ENCODE peak calls at places on chromosomes 16 and 17, in nine cellular contexts. One of them, this sample, is unnamed.

GRCh38 chr17:63706346-63707102 is 6.6 kb upstream of the LIMD2 start:
- DNase-seq in mesothelial cell of epicardium: no peak
- DNase-seq in neural progenitor cell: no peak
- DNase-seq in cardiac muscle cell: no peak
- DNase-seq in colonic mucosa: no peak
- DNase-seq in GM12865: no peak
- DNase-seq in esophagus squamous epithelium: no peak
- DNase-seq in tibial artery: no peak
- DNase-seq in thoracic aorta: no peak
- DNase-seq in this sample: no peak

GRCh38 chr17:28033972-28034714 is 8.3 kb upstream of the NLK start:
- DNase-seq in esophagus squamous epithelium: no peak
- DNase-seq in tibial artery: no peak
- DNase-seq in cardiac muscle cell: peak; percentile 91
- DNase-seq in thoracic aorta: no peak
- DNase-seq in neural progenitor cell: no peak
- DNase-seq in mesothelial cell of epicardium: no peak
- DNase-seq in colonic mucosa: no peak
- DNase-seq in GM12865: no peak
- DNase-seq in this sample: no peak

GRCh38 chr17:77256710-77257109 is 115.9 kb downstream of the SEC14L1 start:
- DNase-seq in esophagus squamous epithelium: no peak
- DNase-seq in neural progenitor cell: no peak
- DNase-seq in GM12865: no peak
- DNase-seq in cardiac muscle cell: no peak
- DNase-seq in mesothelial cell of epicardium: no peak
- DNase-seq in tibial artery: no peak
- DNase-seq in colonic mucosa: no peak
- DNase-seq in thoracic aorta: no peak
- DNase-seq in this sample: no peak

GRCh38 chr16:77190190-77190477 is 856 bp upstream of the MON1B start:
- DNase-seq in thoracic aorta: no peak
- DNase-seq in GM12865: no peak
- DNase-seq in cardiac muscle cell: no peak
- DNase-seq in esophagus squamous epithelium: no peak
- DNase-seq in tibial artery: no peak
- DNase-seq in colonic mucosa: no peak
- DNase-seq in neural progenitor cell: no peak
- DNase-seq in mesothelial cell of epicardium: no peak
- DNase-seq in this sample: no peak

GRCh38 chr16:89600427-89600826 is 13.0 kb upstream of the DPEP1 start:
- DNase-seq in GM12865: no peak
- DNase-seq in neural progenitor cell: no peak
- DNase-seq in cardiac muscle cell: no peak
- DNase-seq in tibial artery: no peak
- DNase-seq in mesothelial cell of epicardium: no peak
- DNase-seq in thoracic aorta: no peak
- DNase-seq in colonic mucosa: no peak
- DNase-seq in esophagus squamous epithelium: no peak
- DNase-seq in this sample: no peak

GRCh38 chr16:17343729-17344128 is 127.0 kb downstream of the XYLT1 start:
- DNase-seq in thoracic aorta: no peak
- DNase-seq in tibial artery: no peak
- DNase-seq in neural progenitor cell: no peak
- DNase-seq in mesothelial cell of epicardium: no peak
- DNase-seq in GM12865: peak; percentile 12
- DNase-seq in colonic mucosa: no peak
- DNase-seq in cardiac muscle cell: no peak
- DNase-seq in esophagus squamous epithelium: no peak
- DNase-seq in this sample: no peak

GRCh38 chr17:48513097-48513496 is 17.7 kb downstream of the HOXB1 start:
- DNase-seq in thoracic aorta: no peak
- DNase-seq in mesothelial cell of epicardium: no peak
- DNase-seq in cardiac muscle cell: peak; percentile 37
- DNase-seq in tibial artery: no peak
- DNase-seq in GM12865: peak; percentile 40
- DNase-seq in colonic mucosa: no peak
- DNase-seq in neural progenitor cell: no peak
- DNase-seq in esophagus squamous epithelium: no peak
- DNase-seq in this sample: no peak

GRCh38 chr17:74770498-74771318 is 5.4 kb downstream of the NAT9 start:
- DNase-seq in esophagus squamous epithelium: no peak
- DNase-seq in tibial artery: no peak
- DNase-seq in colonic mucosa: peak; percentile 82
- DNase-seq in neural progenitor cell: peak; percentile 78
- DNase-seq in GM12865: peak; percentile 74
- DNase-seq in mesothelial cell of epicardium: peak; percentile 73
- DNase-seq in thoracic aorta: no peak
- DNase-seq in cardiac muscle cell: peak; percentile 45
- DNase-seq in this sample: peak; percentile 63

GRCh38 chr17:76243826-76244679 is 3.8 kb upstream of the RNF157 start:
- DNase-seq in esophagus squamous epithelium: no peak
- DNase-seq in GM12865: no peak
- DNase-seq in tibial artery: peak; percentile 31
- DNase-seq in cardiac muscle cell: peak; percentile 26
- DNase-seq in thoracic aorta: no peak
- DNase-seq in colonic mucosa: no peak
- DNase-seq in neural progenitor cell: no peak
- DNase-seq in mesothelial cell of epicardium: peak; percentile 22
- DNase-seq in this sample: no peak

GRCh38 chr16:104828-105374 is 26.9 kb downstream of the MPG start:
- DNase-seq in colonic mucosa: no peak
- DNase-seq in tibial artery: no peak
- DNase-seq in neural progenitor cell: no peak
- DNase-seq in esophagus squamous epithelium: no peak
- DNase-seq in cardiac muscle cell: no peak
- DNase-seq in GM12865: no peak
- DNase-seq in mesothelial cell of epicardium: no peak
- DNase-seq in thoracic aorta: no peak
- DNase-seq in this sample: no peak

GRCh38 chr16:104355-104754 is 26.3 kb downstream of the MPG start:
- DNase-seq in colonic mucosa: no peak
- DNase-seq in tibial artery: no peak
- DNase-seq in mesothelial cell of epicardium: no peak
- DNase-seq in GM12865: no peak
- DNase-seq in esophagus squamous epithelium: no peak
- DNase-seq in cardiac muscle cell: no peak
- DNase-seq in thoracic aorta: no peak
- DNase-seq in neural progenitor cell: no peak
- DNase-seq in this sample: no peak

GRCh38 chr16:105521-105920 is 27.5 kb downstream of the MPG start:
- DNase-seq in mesothelial cell of epicardium: no peak
- DNase-seq in neural progenitor cell: no peak
- DNase-seq in cardiac muscle cell: no peak
- DNase-seq in GM12865: no peak
- DNase-seq in thoracic aorta: no peak
- DNase-seq in tibial artery: no peak
- DNase-seq in colonic mucosa: no peak
- DNase-seq in esophagus squamous epithelium: no peak
- DNase-seq in this sample: no peak

GRCh38 chr16:102060-102855 is 24.2 kb downstream of the MPG start:
- DNase-seq in mesothelial cell of epicardium: no peak
- DNase-seq in neural progenitor cell: no peak
- DNase-seq in GM12865: no peak
- DNase-seq in esophagus squamous epithelium: no peak
- DNase-seq in thoracic aorta: no peak
- DNase-seq in cardiac muscle cell: peak; percentile 73
- DNase-seq in tibial artery: peak; percentile 98
- DNase-seq in colonic mucosa: no peak
- DNase-seq in this sample: no peak

GRCh38 chr16:106623-107324 is 28.7 kb downstream of the MPG start:
- DNase-seq in thoracic aorta: no peak
- DNase-seq in neural progenitor cell: peak; percentile 89
- DNase-seq in cardiac muscle cell: peak; percentile 91
- DNase-seq in colonic mucosa: peak; percentile 58
- DNase-seq in esophagus squamous epithelium: no peak
- DNase-seq in tibial artery: peak; percentile 76
- DNase-seq in GM12865: peak; percentile 84
- DNase-seq in mesothelial cell of epicardium: peak; percentile 51
- DNase-seq in this sample: peak; percentile 50
- TF ChIP-seq CTCF in thoracic aorta: peak; percentile 84
- TF ChIP-seq CTCF in neural progenitor cell: peak; percentile 86
- TF ChIP-seq CTCF in cardiac muscle cell: peak; percentile 81
- TF ChIP-seq CTCF in colonic mucosa: peak; percentile 58
- TF ChIP-seq CTCF in esophagus squamous epithelium: peak; percentile 62
- TF ChIP-seq CTCF in tibial artery: peak; percentile 83
- TF ChIP-seq CTCF in GM12865: peak; percentile 74
- TF ChIP-seq CTCF in mesothelial cell of epicardium: peak; percentile 74
- TF ChIP-seq CTCF in this sample: peak; percentile 78

GRCh38 chr17:7254511-7254910 is 2.5 kb downstream of the ELP5 start:
- DNase-seq in tibial artery: no peak
- DNase-seq in thoracic aorta: no peak
- DNase-seq in colonic mucosa: no peak
- DNase-seq in mesothelial cell of epicardium: no peak
- DNase-seq in neural progenitor cell: no peak
- DNase-seq in GM12865: no peak
- DNase-seq in esophagus squamous epithelium: no peak
- DNase-seq in cardiac muscle cell: no peak
- DNase-seq in this sample: no peak

GRCh38 chr17:7253082-7253481 is 1.1 kb downstream of the ELP5 start:
- DNase-seq in colonic mucosa: no peak
- DNase-seq in GM12865: no peak
- DNase-seq in cardiac muscle cell: no peak
- DNase-seq in mesothelial cell of epicardium: no peak
- DNase-seq in tibial artery: no peak
- DNase-seq in neural progenitor cell: no peak
- DNase-seq in esophagus squamous epithelium: no peak
- DNase-seq in thoracic aorta: no peak
- DNase-seq in this sample: no peak

GRCh38 chr17:7250655-7251329 is 742 bp downstream of the CTDNEP1 start:
- DNase-seq in esophagus squamous epithelium: no peak
- DNase-seq in cardiac muscle cell: no peak
- DNase-seq in thoracic aorta: no peak
- DNase-seq in mesothelial cell of epicardium: peak; percentile 48
- DNase-seq in tibial artery: no peak
- DNase-seq in GM12865: peak; percentile 63
- DNase-seq in neural progenitor cell: peak; percentile 38
- DNase-seq in colonic mucosa: peak; percentile 44
- DNase-seq in this sample: no peak

GRCh38 chr17:7251330-7252175 is at the start of gene CTDNEP1:
- DNase-seq in tibial artery: peak; percentile 98
- DNase-seq in esophagus squamous epithelium: peak; percentile 93
- DNase-seq in neural progenitor cell: peak; percentile 90
- DNase-seq in mesothelial cell of epicardium: peak; percentile 100
- DNase-seq in GM12865: peak; percentile 99
- DNase-seq in colonic mucosa: peak; percentile 100
- DNase-seq in thoracic aorta: peak; percentile 94
- DNase-seq in cardiac muscle cell: peak; percentile 100
- DNase-seq in this sample: peak; percentile 78

DNA sequence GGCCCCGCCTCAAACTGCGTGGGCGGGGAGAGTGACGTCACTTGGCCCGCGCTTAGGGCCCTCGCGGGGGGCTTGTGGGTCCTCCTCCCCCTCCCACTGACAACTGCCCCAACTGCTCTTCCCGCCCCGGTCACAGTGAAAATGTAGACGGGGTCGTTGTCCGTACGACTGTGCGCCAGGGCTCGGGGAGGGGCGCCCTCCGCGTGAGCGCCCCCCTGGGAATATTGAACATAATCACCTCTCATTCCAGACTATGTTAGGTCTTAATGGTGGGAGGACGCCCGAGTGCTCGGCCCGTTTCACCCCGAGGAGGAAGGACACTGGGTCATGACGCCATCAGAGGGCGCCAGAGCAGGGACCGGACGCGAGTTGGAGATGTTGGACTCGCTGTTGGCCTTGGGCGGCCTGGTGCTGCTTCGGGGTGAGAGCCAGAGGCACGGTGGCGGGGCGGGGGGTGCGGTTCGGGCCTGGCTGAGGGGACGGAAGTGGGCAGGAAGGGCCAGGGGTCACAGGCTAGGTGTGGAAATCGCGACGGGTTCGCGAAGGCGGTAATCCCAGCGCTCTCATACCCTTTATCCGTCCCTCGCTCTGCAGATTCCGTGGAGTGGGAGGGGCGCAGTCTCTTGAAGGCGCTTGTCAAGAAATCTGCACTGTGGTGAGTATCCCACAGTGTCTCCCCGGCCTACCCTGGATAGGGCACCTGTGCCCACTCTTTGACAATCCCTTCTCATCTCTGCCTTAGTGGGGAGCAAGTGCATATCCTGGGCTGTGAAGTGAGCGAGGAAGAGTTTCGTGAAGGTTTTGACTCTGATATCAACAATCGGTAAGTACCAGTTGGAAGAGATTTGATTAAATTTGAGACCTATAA is at the start of gene ELP5:
- DNase-seq in cardiac muscle cell: peak; percentile 97
- DNase-seq in colonic mucosa: peak; percentile 96
- DNase-seq in esophagus squamous epithelium: peak; percentile 76
- DNase-seq in neural progenitor cell: peak; percentile 98
- DNase-seq in GM12865: peak; percentile 96
- DNase-seq in mesothelial cell of epicardium: peak; percentile 91
- DNase-seq in tibial artery: peak; percentile 97
- DNase-seq in thoracic aorta: peak; percentile 85
- DNase-seq in this sample: peak; percentile 99
- TF ChIP-seq CTCF in cardiac muscle cell: peak; percentile 10
- TF ChIP-seq CTCF in colonic mucosa: peak; percentile 24
- TF ChIP-seq CTCF in esophagus squamous epithelium: no peak
- TF ChIP-seq CTCF in neural progenitor cell: peak; percentile 44
- TF ChIP-seq CTCF in GM12865: peak; percentile 16
- TF ChIP-seq CTCF in mesothelial cell of epicardium: no peak
- TF ChIP-seq CTCF in tibial artery: no peak
- TF ChIP-seq CTCF in thoracic aorta: no peak
- TF ChIP-seq CTCF in this sample: no peak

DNA sequence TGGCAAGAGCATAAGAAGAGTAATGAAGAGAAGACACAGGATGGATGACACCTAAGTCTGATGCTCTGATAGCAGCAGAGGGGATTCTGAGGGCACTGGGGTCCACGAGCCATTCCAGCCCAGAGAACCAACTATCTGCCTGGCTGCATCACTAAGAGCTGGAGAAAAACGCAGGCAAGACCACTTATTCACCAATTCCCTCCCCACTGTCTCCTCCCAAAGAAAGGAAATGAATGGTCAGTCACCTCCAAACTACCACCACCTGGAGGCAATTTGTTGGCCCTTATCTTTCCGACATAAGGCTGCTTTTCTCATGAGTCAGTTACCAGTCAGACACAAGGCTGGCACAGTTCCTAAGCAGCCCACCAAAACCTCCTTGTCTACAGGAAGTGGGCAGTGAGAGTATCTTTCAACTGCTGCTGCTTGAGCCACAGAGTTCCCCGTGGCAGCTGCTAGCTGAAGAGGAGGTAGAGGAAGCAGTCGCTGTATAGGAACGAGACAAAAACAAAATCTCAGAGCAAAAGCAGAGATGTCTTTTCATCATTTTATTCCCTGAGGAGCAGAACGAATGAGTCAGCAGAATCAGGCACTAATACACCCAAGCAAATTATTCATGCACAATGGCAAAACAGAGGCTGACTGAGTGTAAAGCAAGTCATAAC is 111.1 kb downstream of the SMG6 start:
- DNase-seq in tibial artery: no peak
- DNase-seq in cardiac muscle cell: peak; percentile 97
- DNase-seq in esophagus squamous epithelium: no peak
- DNase-seq in neural progenitor cell: no peak
- DNase-seq in colonic mucosa: no peak
- DNase-seq in GM12865: peak; percentile 87
- DNase-seq in thoracic aorta: no peak
- DNase-seq in mesothelial cell of epicardium: no peak
- DNase-seq in this sample: no peak
- TF ChIP-seq CTCF in tibial artery: no peak
- TF ChIP-seq CTCF in cardiac muscle cell: no peak
- TF ChIP-seq CTCF in esophagus squamous epithelium: no peak
- TF ChIP-seq CTCF in neural progenitor cell: no peak
- TF ChIP-seq CTCF in colonic mucosa: no peak
- TF ChIP-seq CTCF in GM12865: no peak
- TF ChIP-seq CTCF in thoracic aorta: no peak
- TF ChIP-seq CTCF in mesothelial cell of epicardium: no peak
- TF ChIP-seq CTCF in this sample: no peak

GRCh38 chr16:67210069-67210937 is 11.4 kb downstream of the ELMO3 start:
- DNase-seq in GM12865: no peak
- DNase-seq in tibial artery: no peak
- DNase-seq in colonic mucosa: no peak
- DNase-seq in cardiac muscle cell: no peak
- DNase-seq in esophagus squamous epithelium: no peak
- DNase-seq in thoracic aorta: no peak
- DNase-seq in neural progenitor cell: no peak
- DNase-seq in mesothelial cell of epicardium: no peak
- DNase-seq in this sample: no peak
- TF ChIP-seq CTCF in GM12865: no peak
- TF ChIP-seq CTCF in tibial artery: no peak
- TF ChIP-seq CTCF in colonic mucosa: no peak
- TF ChIP-seq CTCF in cardiac muscle cell: no peak
- TF ChIP-seq CTCF in esophagus squamous epithelium: no peak
- TF ChIP-seq CTCF in thoracic aorta: no peak
- TF ChIP-seq CTCF in neural progenitor cell: no peak
- TF ChIP-seq CTCF in mesothelial cell of epicardium: no peak
- TF ChIP-seq CTCF in this sample: no peak